ENCODE peak calls at places on chromosome 1, in four cellular contexts. S is heart left ventricle, A is A549, M is tibial nerve. H is an unnamed sample.
A peak's percentile ranks its signal among the peaks of the same experiment; 100 is the strongest.

GRCh38 chr1:14095001-14095400 is 395.0 kb downstream of the PRDM2 start:
- DNase-seq in S (no peak), M (no peak), A (no peak), H (no peak)

GRCh38 chr1:1219341-1219740 is 5.4 kb upstream of the TNFRSF4 start:
- DNase-seq in A (no peak), S (no peak), M (no peak), H (no peak)

GRCh38 chr1:156661932-156662587 is 15.1 kb downstream of the NES start:
- DNase-seq in A (no peak), M (no peak), S (no peak), H (no peak)

GRCh38 chr1:161175771-161176453 is 1.4 kb downstream of the B4GALT3 start:
- DNase-seq in S (peak; percentile 10), A (no peak), M (no peak), H (no peak)

GRCh38 chr1:171940373-171940772 is 99.1 kb downstream of the DNM3 start:
- DNase-seq in M (no peak), S (no peak), A (no peak), H (no peak)

GRCh38 chr1:18703041-18703621 is 72.5 kb downstream of the PAX7 start:
- DNase-seq in S (no peak), M (no peak), A (peak; percentile 22), H (no peak)

GRCh38 chr1:75130865-75131592 is 3.2 kb upstream of the LHX8 start:
- DNase-seq in M (no peak), A (no peak), S (no peak), H (no peak)

GRCh38 chr1:159924025-159924790 is 1.1 kb downstream of the TAGLN2 start:
- DNase-seq in S (peak; percentile 95), M (peak; percentile 86), A (peak; percentile 96), H (peak; percentile 77)

GRCh38 chr1:205602118-205602517 is 29.7 kb downstream of the ELK4 start:
- DNase-seq in S (no peak), M (no peak), A (no peak), H (no peak)

GRCh38 chr1:229098903-229099578 is 171.9 kb upstream of the RAB4A start:
- DNase-seq in A (no peak), M (no peak), S (no peak), H (peak; percentile 85)

DNA sequence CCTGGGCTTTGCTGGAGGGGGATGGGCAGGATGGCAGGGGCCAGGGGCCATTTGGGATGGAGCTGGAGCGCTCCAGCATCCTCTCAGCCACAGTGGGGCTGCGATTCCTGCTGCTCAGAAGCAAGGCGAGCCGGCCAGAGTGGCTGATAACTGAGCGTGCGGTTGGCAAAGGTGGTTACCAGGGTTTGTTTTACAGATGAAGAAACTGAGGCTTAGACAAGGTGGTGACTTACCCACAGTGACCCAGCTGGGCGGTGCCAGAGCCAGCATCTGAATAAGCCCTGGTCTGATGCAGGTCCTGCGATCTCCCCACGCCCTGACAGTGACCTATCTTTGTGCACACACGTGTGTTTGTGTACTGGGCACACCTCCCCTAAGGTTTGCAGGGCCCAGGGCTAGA is 5.9 kb upstream of the PRXL2B start:
- DNase-seq in M (no peak), S (no peak), A (no peak), H (no peak)
- TF ChIP-seq POLR2A in M (no peak), S (no peak), A (no peak), H (no peak)

GRCh38 chr1:4944911-4945310 is 290.5 kb downstream of the AJAP1 start:
- DNase-seq in A (no peak), M (no peak), S (no peak), H (no peak)

GRCh38 chr1:4944072-4944471 is 289.7 kb downstream of the AJAP1 start:
- DNase-seq in S (no peak), M (no peak), A (no peak), H (no peak)

DNA sequence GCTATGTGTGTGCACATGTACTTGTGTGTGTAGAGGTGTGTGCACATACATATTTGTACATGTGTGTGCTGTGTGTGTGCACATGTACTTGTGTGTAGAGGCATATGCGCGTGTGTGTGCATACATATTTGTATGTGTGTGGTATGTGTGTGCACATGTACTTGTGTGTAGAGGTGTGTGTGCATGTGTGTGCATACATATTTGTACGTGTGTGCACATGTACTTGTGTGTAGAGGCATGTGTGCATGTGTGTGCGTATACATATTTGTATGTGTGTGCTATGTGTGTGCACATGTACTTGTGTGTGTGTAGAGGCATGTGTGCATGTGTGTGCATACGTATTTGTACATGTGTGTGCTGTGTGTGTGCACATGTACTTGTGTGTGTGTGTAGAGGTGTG is 291.9 kb downstream of the AJAP1 start:
- DNase-seq in S (no peak), M (no peak), A (no peak), H (no peak)
- H3K9me3 ChIP-seq in S (no peaks in the 10 kb centered on the region), M (no peaks in the 10 kb centered on the region), A (no peaks in the 10 kb centered on the region), H (no peaks in the 10 kb centered on the region)

GRCh38 chr1:85705940-85706339 is 2.3 kb downstream of the ZNHIT6 start:
- DNase-seq in A (no peak), S (no peak), M (no peak), H (no peak)
- H3K27ac ChIP-seq in A (no peak overlapping the region), S (no peak overlapping the region), M (no peak overlapping the region), H (no peak overlapping the region)

DNA sequence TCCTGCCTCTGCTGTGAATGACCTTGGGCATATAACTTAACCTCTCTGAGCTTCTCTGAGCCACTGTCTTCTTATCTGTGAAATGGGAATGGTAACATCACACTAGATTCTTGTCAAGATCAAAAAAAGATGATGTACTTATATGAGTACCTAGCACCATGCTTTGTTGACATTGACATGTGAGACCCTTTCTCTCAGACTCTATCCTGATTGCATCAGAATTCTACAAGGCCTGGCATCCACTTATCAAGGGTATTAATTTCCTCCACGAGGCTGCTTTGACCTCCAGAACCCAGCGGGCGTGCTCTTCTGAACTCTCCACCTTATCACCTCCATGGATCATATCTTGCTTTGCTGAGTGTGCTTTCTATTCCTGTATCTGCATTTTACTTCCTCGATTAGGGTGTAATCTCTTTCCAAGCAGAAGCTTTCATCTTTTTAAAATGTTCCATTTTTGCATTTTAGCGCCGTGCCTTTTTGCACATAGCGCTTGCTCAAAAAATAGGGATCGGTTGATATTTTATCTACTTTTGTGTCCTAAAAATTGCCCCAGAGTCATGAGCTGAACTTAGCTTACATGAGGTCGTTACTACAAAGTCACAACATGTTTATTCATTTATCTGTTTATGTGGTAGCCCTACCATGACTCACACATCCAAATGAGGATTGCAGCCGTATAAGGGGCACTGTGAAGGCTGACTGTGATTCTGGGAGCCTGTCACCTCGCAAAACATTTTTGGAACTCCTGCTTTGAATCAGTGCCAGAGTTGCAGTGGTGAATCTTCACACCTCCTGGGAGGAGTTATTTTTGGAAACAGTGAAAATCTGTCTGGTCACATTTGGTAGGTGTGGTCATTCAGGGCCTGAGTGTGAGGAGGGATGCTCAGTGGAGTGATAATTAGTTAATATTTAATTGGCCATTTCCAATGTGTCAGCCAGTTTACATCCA is 63.2 kb downstream of the IER5 start:
- DNase-seq in A (no peak), S (peak; percentile 78), M (no peak), H (no peak)
- TF ChIP-seq POLR2A in A (no peak), S (no peak), M (no peak), H (no peak)

DNA sequence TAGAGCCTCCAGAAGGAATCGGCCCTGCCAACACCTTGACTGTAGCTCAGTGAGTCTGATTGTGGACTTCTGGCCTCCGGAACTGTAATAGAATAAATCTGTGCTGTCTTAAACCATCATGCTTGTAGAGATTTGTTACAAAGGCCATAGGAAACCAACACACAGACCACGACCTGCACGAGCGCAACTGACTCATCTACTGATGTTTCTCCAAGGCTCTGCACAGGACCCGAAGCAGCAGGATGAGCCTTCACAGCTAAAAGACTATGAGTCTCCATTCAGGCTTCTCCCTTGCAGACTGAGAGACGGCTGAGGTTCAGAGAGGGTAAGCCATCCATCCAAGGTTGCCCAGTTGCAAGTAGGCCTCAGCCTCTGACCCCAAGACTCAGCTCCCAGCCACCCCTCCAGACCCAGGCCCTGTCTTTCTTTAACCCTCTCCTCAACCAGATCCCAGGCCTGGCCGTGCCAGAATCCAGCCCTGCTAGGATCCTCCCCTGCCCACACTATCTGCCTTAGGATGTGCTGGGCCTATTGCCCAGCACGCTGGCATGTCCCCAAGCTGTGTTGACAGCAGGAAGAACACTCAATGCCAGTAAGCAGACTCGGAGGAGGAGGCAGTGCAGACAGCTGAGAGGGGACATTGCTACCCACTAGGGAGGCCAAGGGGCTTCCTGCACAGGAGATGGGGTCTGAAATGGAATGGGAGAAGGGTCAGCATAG is 109.0 kb downstream of the HMGB4 start:
- DNase-seq in S (peak; percentile 78), M (no peak), A (no peak), H (peak; percentile 65)
- H3K9me3 ChIP-seq in S (no peaks in the 10 kb centered on the region), M (no peaks in the 10 kb centered on the region), A (no peaks in the 10 kb centered on the region), H (no peaks in the 10 kb centered on the region)

H was measured in right lobe of liver.